ENCODE peak calls at places on chromosomes 4 and X, in nine cellular contexts. V, Y, T, M, X, U, N, F and J are unnamed samples.

GRCh38 chr4:9703391-9703790 is 78.0 kb upstream of the DRD5 start:
- DNase-seq in V (no peak), Y (peak; percentile 71), T (peak; percentile 41), M (no peak), X (peak; percentile 5), U (peak; percentile 84), N (peak; percentile 44), F (peak; percentile 43), J (peak; percentile 29)

GRCh38 chr4:15805583-15806517 is 27.7 kb downstream of the CD38 start:
- DNase-seq in V (no peak), Y (no peak), T (no peak), M (no peak), X (peak; percentile 48), U (peak; percentile 51), N (no peak), F (peak; percentile 30), J (peak; percentile 77)

GRCh38 chrX:29691044-29691443 is 524.3 kb upstream of the MAGEB2 start:
- DNase-seq in V (no peak), Y (no peak), T (no peak), M (no peak), X (no peak), U (no peak), N (no peak), F (no peak), J (no peak)

GRCh38 chr4:61149278-61149677 is 50.8 kb upstream of the ADGRL3 start:
- DNase-seq in V (no peak), Y (no peak), T (no peak), M (no peak), X (no peak), U (no peak), N (no peak), F (no peak), J (no peak)

GRCh38 chr4:23614284-23614892 is 275.5 kb downstream of the PPARGC1A start:
- DNase-seq in V (no peak), Y (no peak), T (no peak), M (no peak), X (no peak), U (peak; percentile 14), N (no peak), F (no peak), J (peak; percentile 33)

GRCh38 chr4:114103908-114104307 is 124.5 kb upstream of the ARSJ start:
- DNase-seq in V (no peak), Y (no peak), T (no peak), M (no peak), X (no peak), U (no peak), N (no peak), F (no peak), J (no peak)

GRCh38 chr4:182562350-182562749 is 319.1 kb downstream of the TENM3 start:
- DNase-seq in V (no peak), Y (no peak), T (no peak), M (no peak), X (no peak), U (no peak), N (no peak), F (no peak), J (no peak)

GRCh38 chr4:721261-722171 is 15.9 kb downstream of the PCGF3 start:
- DNase-seq in V (no peak), Y (no peak), T (no peak), M (peak; percentile 49), X (no peak), U (no peak), N (no peak), F (peak; percentile 36), J (no peak)

GRCh38 chr4:87410669-87411068 is 11.7 kb upstream of the NUDT9 start:
- DNase-seq in V (no peak), Y (no peak), T (no peak), M (no peak), X (no peak), U (no peak), N (no peak), F (no peak), J (no peak)

GRCh38 chrX:136446208-136446607 is 41.5 kb upstream of the BRS3 start:
- DNase-seq in V (no peak), Y (no peak), T (no peak), M (no peak), X (no peak), U (no peak), N (no peak), F (no peak), J (no peak)

GRCh38 chr4:73729534-73730165 is 10.7 kb upstream of the CXCL8 start:
- DNase-seq in V (peak; percentile 37), Y (peak; percentile 85), T (peak; percentile 56), M (peak; percentile 57), X (no peak), U (peak; percentile 51), N (peak; percentile 48), F (peak; percentile 60), J (peak; percentile 52)

GRCh38 chrX:44459501-44459900 is 83.2 kb downstream of the FUNDC1 start:
- DNase-seq in V (no peak), Y (no peak), T (no peak), M (no peak), X (no peak), U (no peak), N (no peak), F (no peak), J (no peak)

GRCh38 chrX:130893356-130894085 is 9.5 kb downstream of the ENOX2 start:
- DNase-seq in V (no peak), Y (no peak), T (no peak), M (no peak), X (no peak), U (no peak), N (no peak), F (peak; percentile 9), J (no peak)

GRCh38 chr4:118849867-118850812 is 14.2 kb upstream of the SEC24D start:
- DNase-seq in V (no peak), Y (no peak), T (no peak), M (no peak), X (no peak), U (no peak), N (no peak), F (no peak), J (no peak)
- H3K4me3 ChIP-seq in V (peak overlapping the region; percentile 68), Y (peak overlapping the region; percentile 34), T (peak overlapping the region; percentile 44), M (peak overlapping the region; percentile 42), X (peak overlapping the region; percentile 76), U (no peak overlapping the region), N (peak overlapping the region; percentile 53), F (peak overlapping the region; percentile 21), J (peak overlapping the region; percentile 3)

GRCh38 chr4:176187610-176188009 is 7.8 kb downstream of the SPATA4 start:
- DNase-seq in V (no peak), Y (no peak), T (no peak), M (no peak), X (no peak), U (no peak), N (no peak), F (no peak), J (no peak)

GRCh38 chr4:176188654-176189053 is 6.7 kb downstream of the SPATA4 start:
- DNase-seq in V (no peak), Y (no peak), T (no peak), M (no peak), X (no peak), U (no peak), N (no peak), F (no peak), J (no peak)

GRCh38 chr4:176185068-176185467 is 10.3 kb downstream of the SPATA4 start:
- DNase-seq in V (no peak), Y (no peak), T (no peak), M (no peak), X (no peak), U (no peak), N (no peak), F (no peak), J (peak; percentile 11)

GRCh38 chr4:176186067-176186466 is 9.3 kb downstream of the SPATA4 start:
- DNase-seq in V (no peak), Y (no peak), T (no peak), M (no peak), X (no peak), U (no peak), N (no peak), F (no peak), J (no peak)

DNA sequence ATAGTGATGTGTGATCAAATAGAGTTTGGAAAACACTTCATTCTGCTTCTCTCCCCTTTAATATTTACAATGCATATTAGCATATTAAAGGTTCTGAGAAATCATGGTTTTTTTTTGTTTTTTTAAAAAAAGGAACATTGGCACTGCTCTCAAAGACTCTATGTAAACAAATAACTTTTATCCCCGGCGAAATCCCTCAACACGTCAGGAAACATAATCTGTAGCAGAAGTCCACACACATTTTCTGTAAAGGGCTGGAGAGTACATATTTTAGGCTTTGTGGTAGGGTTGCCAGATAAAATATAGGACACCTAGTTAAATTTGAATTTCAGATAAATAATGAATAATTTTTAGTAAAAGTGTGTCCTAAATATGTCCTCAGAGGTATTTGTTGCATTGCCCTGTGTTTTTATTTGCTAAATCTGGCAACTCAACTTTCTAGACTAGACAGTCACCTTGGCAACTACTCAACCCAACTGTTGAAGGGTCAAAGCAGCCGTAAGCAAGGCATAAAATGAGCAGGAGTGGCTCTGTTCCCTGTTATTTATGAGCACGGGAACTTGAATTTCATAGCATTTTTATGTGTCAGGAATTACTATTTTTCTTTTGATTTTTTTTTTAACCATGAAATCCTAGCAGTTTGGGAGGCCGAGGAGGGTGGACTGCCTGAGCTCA is 8.5 kb downstream of the SPATA4 start:
- DNase-seq in V (no peak), Y (no peak), T (no peak), M (no peak), X (no peak), U (no peak), N (no peak), F (no peak), J (no peak)
- H3K4me3 ChIP-seq in V (peak overlapping the region; percentile 28), Y (no peak overlapping the region), T (no peak overlapping the region), M (no peak overlapping the region), X (no peak overlapping the region), U (no peak overlapping the region), N (peak overlapping the region; percentile 1), F (no peak overlapping the region), J (no peak overlapping the region)

GRCh38 chr4:140057693-140058092 is 96.3 kb downstream of the MAML3 start:
- DNase-seq in V (no peak), Y (no peak), T (no peak), M (no peak), X (no peak), U (no peak), N (no peak), F (no peak), J (no peak)

GRCh38 chr4:140056015-140056414 is 98.0 kb downstream of the MAML3 start:
- DNase-seq in V (no peak), Y (no peak), T (no peak), M (no peak), X (no peak), U (no peak), N (no peak), F (no peak), J (no peak)

GRCh38 chr4:140061883-140062282 is 92.1 kb downstream of the MAML3 start:
- DNase-seq in V (no peak), Y (no peak), T (no peak), M (no peak), X (no peak), U (no peak), N (no peak), F (no peak), J (no peak)

GRCh38 chr4:140061194-140061593 is 92.8 kb downstream of the MAML3 start:
- DNase-seq in V (no peak), Y (no peak), T (no peak), M (no peak), X (no peak), U (no peak), N (no peak), F (no peak), J (no peak)

GRCh38 chr4:140059159-140059558 is 94.8 kb downstream of the MAML3 start:
- DNase-seq in V (no peak), Y (no peak), T (no peak), M (no peak), X (no peak), U (no peak), N (no peak), F (no peak), J (peak; percentile 7)
- H3K4me3 ChIP-seq in V (no peak overlapping the region), Y (no peak overlapping the region), T (no peak overlapping the region), M (no peak overlapping the region), X (no peak overlapping the region), U (no peak overlapping the region), N (no peak overlapping the region), F (no peak overlapping the region), J (no peak overlapping the region)

GRCh38 chr4:82376109-82376508 is 2.3 kb upstream of the HNRNPD start:
- DNase-seq in V (no peak), Y (no peak), T (no peak), M (no peak), X (no peak), U (no peak), N (no peak), F (no peak), J (no peak)
- H3K4me3 ChIP-seq in V (no peak overlapping the region), Y (no peak overlapping the region), T (peak overlapping the region; percentile 92), M (no peak overlapping the region), X (peak overlapping the region; percentile 90), U (no peak overlapping the region), N (peak overlapping the region; percentile 84), F (no peak overlapping the region), J (no peak overlapping the region)